ENCODE peak calls at places on chromosomes 7 and 10, in five cellular contexts. B, J, S, Z and A are unnamed samples.

GRCh38 chr7:73811760-73812168 is 19.0 kb upstream of the CLDN4 start:
- DNase-seq in S (peak), J (no peak), B (peak), Z (peak), A (no peak)

GRCh38 chr7:1086588-1087461 is 1.1 kb upstream of the GPER1 start:
- DNase-seq in Z (peak), B (peak), S (peak), J (no peak), A (peak)

GRCh38 chr7:47298636-47299035 is 283.3 kb downstream of the TNS3 start:
- DNase-seq in Z (no peak), J (no peak), B (no peak), S (no peak), A (no peak)

GRCh38 chr7:116145245-116145852 is 65.0 kb upstream of the TES start:
- DNase-seq in J (no peak), B (no peak), Z (no peak), S (no peak), A (no peak)

GRCh38 chr10:98950106-98950505 is 285.5 kb downstream of the HPSE2 start:
- DNase-seq in J (no peak), S (no peak), B (no peak), Z (no peak), A (no peak)

GRCh38 chr7:73773700-73774517 is 3.8 kb upstream of the CLDN3 start:
- DNase-seq in B (no peak), J (no peak), S (no peak), Z (no peak), A (no peak)

GRCh38 chr10:61181832-61182231 is 237.8 kb upstream of the RHOBTB1 start:
- DNase-seq in B (no peak), Z (no peak), S (no peak), J (no peak), A (no peak)

GRCh38 chr10:114638874-114639625 is 19.0 kb downstream of the ABLIM1 start:
- DNase-seq in S (no peak), B (no peak), J (peak), Z (no peak), A (no peak)

GRCh38 chr7:3683886-3684539 is 383.0 kb downstream of the SDK1 start:
- DNase-seq in Z (no peak), J (no peak), S (no peak), B (peak), A (no peak)

GRCh38 chr10:52455095-52455494 is 141.0 kb downstream of the DKK1 start:
- DNase-seq in Z (no peak), B (no peak), S (no peak), J (no peak), A (no peak)

GRCh38 chr7:41573881-41574280 is 129.0 kb downstream of the INHBA start:
- DNase-seq in J (no peak), B (no peak), S (no peak), Z (no peak), A (no peak)

GRCh38 chr10:48279081-48279751 is 4.7 kb upstream of the FRMPD2 start:
- DNase-seq in J (peak), S (no peak), Z (no peak), B (no peak), A (no peak)

GRCh38 chr7:15225981-15226380 is 323.4 kb upstream of the DGKB start:
- DNase-seq in Z (no peak), J (no peak), B (no peak), S (no peak), A (no peak)

GRCh38 chr7:15228891-15229290 is 326.3 kb upstream of the DGKB start:
- DNase-seq in S (no peak), Z (no peak), J (no peak), B (no peak), A (no peak)
- TF ChIP-seq EZH2 in S (no peak), Z (no peak), J (no peak), B (no peak), A (no peak)

GRCh38 chr7:50696810-50697582 is 85.7 kb downstream of the GRB10 start:
- DNase-seq in S (no peak), Z (no peak), J (no peak), B (peak), A (peak)
- TF ChIP-seq YY1 in S (no peak), Z (no peak), J (no peak), B (no peak), A (no peak)

GRCh38 chr10:69361303-69361614 is 55.5 kb downstream of the TACR2 start:
- DNase-seq in J (no peak), S (no peak), B (no peak), Z (no peak), A (no peak)
- TF ChIP-seq SRF in J (no peak), S (no peak), B (no peak), Z (no peak), A (no peak)

GRCh38 chr7:27150568-27151340 is 1.6 kb downstream of the HOXA3 start:
- DNase-seq in S (no peak), J (no peak), Z (peak), B (peak), A (no peak)
- TF ChIP-seq EZH2 in S (peak), J (no peak), Z (no peak), B (no peak), A (no peak)

DNA sequence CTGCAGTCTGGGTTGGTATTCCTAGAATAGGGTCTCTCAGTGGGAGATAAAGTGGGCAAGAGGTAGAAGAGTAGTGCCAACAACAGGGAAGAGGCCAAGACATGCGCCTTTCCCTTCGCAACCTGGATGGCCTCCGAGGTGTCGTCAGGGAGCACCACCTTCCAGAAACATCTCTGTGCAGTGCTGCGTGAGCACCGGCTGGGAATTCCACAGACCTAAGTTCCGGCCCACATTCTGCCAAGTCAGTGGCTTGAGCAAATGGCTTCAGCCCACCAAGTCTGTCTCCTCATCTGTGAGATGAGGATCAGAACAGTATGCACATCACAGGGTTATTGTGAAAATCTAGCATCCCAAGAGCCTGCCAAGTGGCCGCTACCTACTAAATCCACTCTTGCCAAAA is 40.6 kb downstream of the CCDC3 start:
- DNase-seq in J (no peak), S (no peak), B (no peak), Z (no peak), A (no peak)
- TF ChIP-seq YY1 in J (no peak), S (no peak), B (no peak), Z (no peak), A (no peak)

DNA sequence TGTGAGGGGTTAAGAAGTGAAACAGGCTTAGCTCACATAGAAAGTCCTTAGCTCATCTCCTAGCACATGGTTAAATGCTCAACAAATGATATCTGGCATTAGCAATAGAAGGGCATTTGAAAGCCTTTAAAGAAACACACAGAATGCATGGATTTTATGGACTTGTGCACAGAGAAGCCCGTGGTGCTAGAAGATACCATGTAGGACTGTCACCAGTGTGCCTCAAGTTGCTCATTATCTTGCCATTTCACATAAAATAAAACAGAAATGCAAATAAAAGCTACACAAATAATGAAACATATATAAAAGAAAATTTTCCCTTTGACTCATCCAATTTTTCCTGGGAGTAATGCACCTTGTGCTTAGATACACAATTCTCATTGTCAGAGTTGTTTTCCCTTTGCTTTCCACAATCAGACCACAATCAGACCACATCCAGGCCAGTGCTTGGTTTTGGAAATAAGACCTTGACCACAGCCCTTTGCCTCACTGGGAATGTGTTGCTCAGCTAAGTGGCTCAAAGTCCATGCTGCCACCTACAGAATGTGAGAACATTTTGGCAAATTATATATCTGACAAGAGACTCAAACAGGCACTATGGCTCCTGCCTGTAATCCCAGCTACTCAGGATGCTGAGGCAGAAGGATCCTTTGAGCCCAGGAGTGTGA is 9.5 kb upstream of the WDR11 start:
- DNase-seq in J (no peak), S (no peak), Z (no peak), B (peak), A (no peak)
- TF ChIP-seq SRF in J (no peak), S (no peak), Z (no peak), B (no peak), A (no peak)

GRCh38 chr10:97916586-97916985 is 66.9 kb downstream of the GOLGA7B start:
- DNase-seq in Z (no peak), J (no peak), S (no peak), B (no peak), A (no peak)

GRCh38 chr10:97914171-97914836 is 64.7 kb downstream of the GOLGA7B start:
- DNase-seq in J (no peak), B (no peak), Z (no peak), S (no peak), A (no peak)

GRCh38 chr10:97914837-97915211 is 65.2 kb downstream of the GOLGA7B start:
- DNase-seq in J (no peak), Z (peak), S (peak), B (peak), A (peak)

GRCh38 chr10:97915346-97915745 is 65.7 kb downstream of the GOLGA7B start:
- DNase-seq in J (no peak), B (no peak), Z (no peak), S (no peak), A (no peak)

GRCh38 chr10:97915761-97916160 is 66.1 kb downstream of the GOLGA7B start:
- DNase-seq in B (no peak), J (no peak), S (no peak), Z (no peak), A (no peak)
- TF ChIP-seq EZH2 in B (no peak), J (no peak), S (no peak), Z (no peak), A (no peak)